ENCODE peak calls at places on chromosome 21, in five cellular contexts. S is pancreas; M is activated CD8-positive, alpha-beta T cell treated with anti-CD3 and anti-CD28 coated beads for 36 hours; H is dorsolateral prefrontal cortex; B is lower leg skin. F is an unnamed sample.

GRCh38 chr21:45573452-45574035 is 31.3 kb upstream of the SLC19A1 start:
- DNase-seq in S (no peak), M (no peak), H (no peak), B (no peak), F (no peak)

GRCh38 chr21:45180289-45180599 is 105.9 kb downstream of the ADARB1 start:
- DNase-seq in S (no peak), M (no peak), H (no peak), B (no peak), F (no peak)

GRCh38 chr21:41112740-41113692 is 54.9 kb upstream of the BACE2 start:
- DNase-seq in S (no peak), M (no peak), H (no peak), B (peak; percentile 44), F (no peak)

GRCh38 chr21:43712268-43712942 is 6.5 kb upstream of the PDXK start:
- DNase-seq in S (peak; percentile 54), M (no peak), H (no peak), B (no peak), F (no peak)

GRCh38 chr21:34974162-34974981 is 74.7 kb downstream of the RUNX1 start:
- DNase-seq in S (no peak), M (peak; percentile 69), H (no peak), B (no peak), F (no peak)

GRCh38 chr21:37430184-37430821 is 63.7 kb downstream of the DYRK1A start:
- DNase-seq in S (no peak), M (no peak), H (peak; percentile 14), B (peak; percentile 28), F (no peak)

GRCh38 chr21:39720126-39720778 is 24.7 kb upstream of the IGSF5 start:
- DNase-seq in S (no peak), M (no peak), H (no peak), B (no peak), F (no peak)

GRCh38 chr21:37060296-37060695 is 12.6 kb downstream of the PIGP start:
- DNase-seq in S (no peak), M (peak; percentile 67), H (no peak), B (peak; percentile 48), F (no peak)

GRCh38 chr21:25953659-25954058 is 216.9 kb downstream of the APP start:
- DNase-seq in S (no peak), M (no peak), H (no peak), B (no peak), F (no peak)

GRCh38 chr21:28099296-28099695 is 893.4 kb downstream of the LTN1 start:
- DNase-seq in S (peak; percentile 25), M (no peak), H (peak; percentile 18), B (no peak), F (no peak)

DNA sequence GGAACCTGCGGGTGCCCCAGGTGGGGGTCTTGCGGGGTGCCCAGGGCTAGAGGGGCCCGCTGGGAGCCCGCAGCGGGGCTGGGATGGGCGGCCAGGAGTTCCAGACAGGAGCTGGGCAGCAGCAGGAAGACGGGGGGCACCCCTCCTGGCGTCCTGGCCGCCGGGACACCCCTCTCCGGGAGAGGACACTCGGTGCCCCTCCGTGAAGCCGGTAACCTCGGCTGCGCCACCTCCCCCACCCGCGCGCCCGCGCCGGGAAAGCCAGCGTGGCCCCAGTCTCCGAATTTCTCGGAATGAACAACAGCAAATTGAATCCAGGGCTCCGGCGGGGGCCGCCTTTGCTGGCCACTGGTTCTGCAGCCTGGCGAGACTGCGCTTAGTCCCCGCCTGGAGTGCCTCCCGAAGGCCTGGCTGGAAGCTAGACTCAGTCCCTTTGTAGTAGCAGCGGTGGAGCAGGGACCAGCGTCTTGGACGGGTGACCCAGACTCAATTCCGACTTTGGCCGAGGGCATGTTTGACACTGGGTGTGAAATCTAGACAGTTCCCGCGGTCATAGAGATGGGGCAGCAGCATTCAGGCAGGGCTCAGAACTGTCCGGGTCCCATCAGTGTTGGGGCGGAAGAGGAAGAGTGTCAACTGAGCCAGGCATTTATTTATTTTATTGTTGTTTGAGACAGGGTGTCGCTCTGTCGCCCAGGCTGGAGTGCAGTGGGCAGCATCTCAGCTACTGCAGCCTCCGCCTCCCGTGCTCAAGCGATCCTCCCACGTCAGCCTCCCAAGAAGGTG is 766 bp downstream of the IFNGR2 start:
- DNase-seq in S (peak; percentile 48), M (peak; percentile 32), H (peak; percentile 65), B (peak; percentile 50), F (peak; percentile 74)
- TF ChIP-seq CTCF in S (no peak), M (no peak), H (no peak), B (no peak), F (no peak)

DNA sequence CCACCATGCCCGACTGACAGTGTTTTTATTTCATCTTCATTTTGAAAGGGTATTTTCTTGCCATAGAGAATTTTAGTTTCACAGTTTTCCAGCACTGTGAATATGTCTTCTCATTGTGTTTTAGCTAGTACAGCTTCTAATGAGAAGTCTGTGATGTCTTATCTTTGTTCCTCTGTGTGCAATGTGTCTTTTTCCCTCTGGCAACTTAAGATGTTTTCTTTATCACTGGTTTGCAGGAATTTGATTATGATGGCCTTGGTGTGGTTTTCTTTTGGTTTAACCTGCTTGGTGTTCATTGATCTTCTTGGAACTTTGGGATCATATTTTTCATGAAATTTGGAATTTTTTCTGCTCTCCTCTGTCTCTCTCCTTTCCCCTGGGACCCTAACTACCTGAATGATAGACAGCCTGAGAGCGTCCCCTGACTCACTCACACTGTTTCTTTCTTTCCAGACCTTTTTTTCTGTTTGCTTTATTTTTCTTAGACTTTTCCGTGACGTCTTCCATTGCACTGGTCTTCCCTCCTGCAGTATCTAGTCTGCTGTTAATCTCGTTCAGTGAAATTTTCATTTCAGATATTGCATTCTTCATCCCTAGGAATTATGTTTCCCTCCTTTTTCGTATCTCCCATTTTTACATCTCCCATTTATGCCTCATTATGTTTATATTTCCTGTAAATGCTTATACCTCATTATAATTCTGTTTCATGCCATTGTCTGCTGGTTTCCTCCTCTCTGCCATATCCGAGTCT is 48.5 kb downstream of the PDE9A start:
- DNase-seq in S (no peak), M (no peak), H (no peak), B (no peak), F (no peak)
- TF ChIP-seq CTCF in S (no peak), M (no peak), H (no peak), B (no peak), F (no peak)

GRCh38 chr21:38699048-38699447 is 106.7 kb upstream of the ETS2 start:
- DNase-seq in S (no peak), M (peak; percentile 12), H (no peak), B (no peak), F (no peak)

GRCh38 chr21:38702196-38702595 is 103.5 kb upstream of the ETS2 start:
- DNase-seq in S (no peak), M (no peak), H (no peak), B (no peak), F (no peak)

GRCh38 chr21:38691626-38692025 is 114.1 kb upstream of the ETS2 start:
- DNase-seq in S (no peak), M (no peak), H (no peak), B (no peak), F (no peak)

GRCh38 chr21:38696617-38697016 is 109.1 kb upstream of the ETS2 start:
- DNase-seq in S (no peak), M (no peak), H (no peak), B (no peak), F (no peak)
- TF ChIP-seq CTCF in S (no peak), M (no peak), H (no peak), B (no peak), F (no peak)

GRCh38 chr21:23725576-23725975 is 1881.7 kb downstream of the MRPL39 start:
- DNase-seq in S (no peak), M (no peak), H (no peak), B (no peak), F (no peak)
- TF ChIP-seq CTCF in S (no peak), M (no peak), H (no peak), B (no peak), F (no peak)

GRCh38 chr21:42214081-42214750 is 4.7 kb upstream of the ABCG1 start:
- DNase-seq in S (no peak), M (no peak), H (no peak), B (no peak), F (no peak)
- TF ChIP-seq CTCF in S (no peak), M (no peak), H (no peak), B (no peak), F (no peak)

F was measured in mesothelial cell of epicardium.